ENCODE peak calls at places on chromosomes 6 and 20, in five cellular contexts. A, J, B, F and K are unnamed samples.

GRCh38 chr6:130252527-130253237 is 29.9 kb upstream of the SAMD3 start:
- DNase-seq in A (no peak), J (no peak), B (no peak), F (no peak), K (no peak)

GRCh38 chr6:27479319-27480182 is 6.6 kb upstream of the ZNF184 start:
- DNase-seq in A (peak; percentile 72), J (peak; percentile 92), B (peak; percentile 92), F (peak; percentile 89), K (peak; percentile 67)

GRCh38 chr6:30344191-30344867 is 627 bp upstream of the RPP21 start:
- DNase-seq in A (no peak), J (no peak), B (no peak), F (no peak), K (no peak)

GRCh38 chr6:22194188-22194921 is 102.5 kb downstream of the PRL start:
- DNase-seq in A (no peak), J (no peak), B (no peak), F (no peak), K (no peak)

GRCh38 chr6:7624781-7625710 is 35.0 kb downstream of the SNRNP48 start:
- DNase-seq in A (no peak), J (no peak), B (no peak), F (peak; percentile 14), K (no peak)

GRCh38 chr6:88702956-88703556 is 260.4 kb downstream of the RNGTT start:
- DNase-seq in A (no peak), J (no peak), B (peak; percentile 19), F (no peak), K (no peak)

GRCh38 chr20:17870063-17870740 is 98.4 kb downstream of the SNX5 start:
- DNase-seq in A (no peak), J (no peak), B (no peak), F (no peak), K (no peak)

GRCh38 chr20:36340593-36340990 is 34.5 kb downstream of the DLGAP4 start:
- DNase-seq in A (no peak), J (no peak), B (no peak), F (peak; percentile 7), K (no peak)

GRCh38 chr20:54140067-54140466 is 33.7 kb downstream of the CYP24A1 start:
- DNase-seq in A (no peak), J (no peak), B (no peak), F (peak; percentile 35), K (no peak)

GRCh38 chr6:18155864-18156396 is 708 bp downstream of the KDM1B start:
- DNase-seq in A (peak; percentile 36), J (peak; percentile 24), B (peak; percentile 17), F (peak; percentile 87), K (no peak)

GRCh38 chr6:168070804-168071203 is 8.2 kb downstream of the FRMD1 start:
- DNase-seq in A (no peak), J (no peak), B (no peak), F (no peak), K (no peak)

GRCh38 chr6:39853604-39854003 is 61.4 kb downstream of the DAAM2 start:
- DNase-seq in A (no peak), J (no peak), B (no peak), F (no peak), K (no peak)

GRCh38 chr6:115717062-115717461 is 343.6 kb downstream of the FRK start:
- DNase-seq in A (no peak), J (no peak), B (no peak), F (no peak), K (no peak)

GRCh38 chr6:117188627-117189201 is 76.6 kb upstream of the VGLL2 start:
- DNase-seq in A (no peak), J (no peak), B (no peak), F (peak; percentile 28), K (no peak)

GRCh38 chr6:138520463-138520862 is 21.2 kb upstream of the NHSL1 start:
- DNase-seq in A (no peak), J (no peak), B (no peak), F (peak; percentile 60), K (no peak)

GRCh38 chr6:169022079-169022478 is 231.6 kb downstream of the THBS2 start:
- DNase-seq in A (no peak), J (no peak), B (no peak), F (no peak), K (no peak)

GRCh38 chr20:25493137-25493536 is 85.7 kb downstream of the GINS1 start:
- DNase-seq in A (no peak), J (no peak), B (no peak), F (no peak), K (no peak)

GRCh38 chr6:150775804-150776203 is 89.7 kb upstream of the MTHFD1L start:
- DNase-seq in A (no peak), J (no peak), B (no peak), F (no peak), K (no peak)

GRCh38 chr20:57509665-57510237 is 15.2 kb downstream of the CTCFL start:
- DNase-seq in A (no peak), J (no peak), B (no peak), F (peak; percentile 71), K (no peak)

GRCh38 chr6:128567029-128567428 is 46.6 kb upstream of the PTPRK start:
- DNase-seq in A (no peak), J (no peak), B (no peak), F (peak; percentile 82), K (no peak)

GRCh38 chr20:64106435-64106961 is 867 bp downstream of the NPBWR2 start:
- DNase-seq in A (no peak), J (no peak), B (no peak), F (no peak), K (no peak)

GRCh38 chr6:11598687-11599086 is 61.1 kb downstream of the TMEM170B start:
- DNase-seq in A (no peak), J (no peak), B (no peak), F (no peak), K (no peak)

GRCh38 chr6:52610745-52611355 is 34.0 kb upstream of the TRAM2 start:
- DNase-seq in A (no peak), J (no peak), B (no peak), F (peak; percentile 42), K (no peak)

GRCh38 chr6:114108119-114109002 is 137.4 kb upstream of the HDAC2 start:
- DNase-seq in A (no peak), J (peak; percentile 74), B (peak; percentile 78), F (peak; percentile 85), K (no peak)

GRCh38 chr6:5213851-5214507 is 46.8 kb downstream of the LYRM4 start:
- DNase-seq in A (no peak), J (no peak), B (peak; percentile 75), F (peak; percentile 39), K (no peak)

GRCh38 chr6:101490857-101491256 is 97.3 kb downstream of the GRIK2 start:
- DNase-seq in A (no peak), J (no peak), B (no peak), F (peak; percentile 23), K (no peak)